ENCODE peak calls at places on chromosomes 4 and X, in ten cellular contexts. N, W, A, P, R, H, E, C, O and T are unnamed samples.

GRCh38 chr4:101218346-101218745 is 129.0 kb downstream of the PPP3CA start:
- DNase-seq in O (no peak), N (no peak), A (no peak), E (no peak), R (no peak), W (no peak), P (no peak), H (no peak), C (no peak), T (no peak)

GRCh38 chr4:4534515-4535145 is 7.2 kb downstream of the STX18 start:
- DNase-seq in E (no peak), P (no peak), R (no peak), A (no peak), H (no peak), N (no peak), O (no peak), W (no peak), C (no peak), T (no peak)

GRCh38 chr4:52983563-52984303 is 121.6 kb downstream of the RASL11B start:
- DNase-seq in O (peak), R (no peak), P (peak), E (peak), A (no peak), N (no peak), C (no peak), H (peak), W (peak), T (no peak)

GRCh38 chr4:76781698-76782595 is 116.0 kb downstream of the SOWAHB start:
- DNase-seq in H (peak), E (no peak), R (no peak), O (peak), N (no peak), P (no peak), W (peak), A (no peak), C (no peak), T (no peak)

GRCh38 chr4:112348488-112349158 is 51.5 kb downstream of the ALPK1 start:
- DNase-seq in C (peak), A (peak), R (no peak), N (no peak), P (no peak), W (peak), O (peak), E (peak), H (peak), T (no peak)

GRCh38 chr4:896630-897029 is 35.5 kb downstream of the GAK start:
- DNase-seq in A (no peak), H (no peak), O (no peak), N (no peak), R (no peak), C (no peak), P (no peak), E (no peak), W (no peak), T (no peak)

GRCh38 chrX:109384569-109385174 is 97.2 kb downstream of the GUCY2F start:
- DNase-seq in W (peak), O (peak), N (no peak), P (no peak), C (no peak), A (no peak), E (peak), R (no peak), H (peak), T (no peak)

GRCh38 chr4:129545599-129546278 is 449.8 kb downstream of the C4orf33 start:
- DNase-seq in H (no peak), N (no peak), O (peak), R (no peak), E (peak), W (no peak), C (peak), P (no peak), A (peak), T (no peak)

GRCh38 chrX:134990475-134991473 is at the start of gene SMIM10:
- DNase-seq in R (no peak), N (peak), W (peak), H (peak), A (peak), E (peak), C (peak), O (peak), P (peak), T (no peak)